ENCODE peak calls at places on chromosomes 6 and 20, in five cellular contexts. M is H9, O is neuronal stem cell, T is trophoblast cell, W is H1. G is an unnamed sample.
A peak's percentile ranks its signal among the peaks of the same experiment; 100 is the strongest.

GRCh38 chr6:166939276-166939816 is 17.0 kb downstream of the RNASET2 start:
- DNase-seq in W (no peak), M (no peak), T (no peak), O (no peak), G (no peak)

GRCh38 chr20:32485126-32485769 is 99.9 kb downstream of the NOL4L start:
- DNase-seq in W (no peak), T (peak; percentile 64), M (peak; percentile 68), O (peak; percentile 59), G (peak; percentile 89)

GRCh38 chr20:33423141-33423834 is 20.3 kb downstream of the SNTA1 start:
- DNase-seq in M (no peak), T (no peak), W (no peak), O (no peak), G (peak; percentile 88)

GRCh38 chr20:38150595-38151170 is 14.4 kb downstream of the TGM2 start:
- DNase-seq in W (no peak), O (no peak), M (no peak), T (no peak), G (no peak)

GRCh38 chr20:3162080-3162611 is 2.5 kb upstream of the FASTKD5 start:
- DNase-seq in O (no peak), M (no peak), T (no peak), W (no peak), G (no peak)

GRCh38 chr6:1015819-1016218 is 296.1 kb upstream of the FOXQ1 start:
- DNase-seq in O (no peak), W (no peak), M (no peak), T (no peak), G (peak; percentile 19)

GRCh38 chr20:15065794-15066193 is 728.4 kb upstream of the FLRT3 start:
- DNase-seq in M (no peak), O (no peak), T (no peak), W (no peak), G (no peak)

GRCh38 chr20:31822421-31823330 is 3.5 kb downstream of the MYLK2 start:
- DNase-seq in M (peak; percentile 85), W (peak; percentile 49), T (peak; percentile 46), O (peak; percentile 84), G (peak; percentile 74)

GRCh38 chr6:143449731-143450452 is 603 bp downstream of the ADAT2 start:
- DNase-seq in O (peak; percentile 3), M (peak; percentile 36), T (no peak), W (no peak), G (peak; percentile 57)

GRCh38 chr6:12504325-12504966 is 212.1 kb upstream of the PHACTR1 start:
- DNase-seq in M (no peak), T (peak; percentile 31), O (no peak), W (no peak), G (no peak)

GRCh38 chr20:20821496-20822260 is 109.2 kb upstream of the RALGAPA2 start:
- DNase-seq in O (no peak), W (no peak), M (peak; percentile 78), T (peak; percentile 36), G (no peak)

GRCh38 chr6:140051521-140052455 is 677.3 kb upstream of the CITED2 start:
- DNase-seq in O (no peak), T (peak; percentile 77), M (no peak), W (no peak), G (peak; percentile 98)

GRCh38 chr6:139926711-139927110 is 552.3 kb upstream of the CITED2 start:
- DNase-seq in T (no peak), W (no peak), M (no peak), O (no peak), G (peak; percentile 60)

GRCh38 chr20:32702706-32703425 is 29.1 kb upstream of the C20orf203 start:
- DNase-seq in M (no peak), O (no peak), W (no peak), T (no peak), G (no peak)

GRCh38 chr20:14005996-14006395 is 10.7 kb downstream of the MACROD2 start:
- DNase-seq in W (no peak), T (no peak), M (no peak), O (no peak), G (no peak)

GRCh38 chr6:137926207-137926731 is 59.2 kb downstream of the TNFAIP3 start:
- DNase-seq in T (peak; percentile 70), O (peak; percentile 6), W (peak; percentile 23), M (peak; percentile 40), G (peak; percentile 90)

DNA sequence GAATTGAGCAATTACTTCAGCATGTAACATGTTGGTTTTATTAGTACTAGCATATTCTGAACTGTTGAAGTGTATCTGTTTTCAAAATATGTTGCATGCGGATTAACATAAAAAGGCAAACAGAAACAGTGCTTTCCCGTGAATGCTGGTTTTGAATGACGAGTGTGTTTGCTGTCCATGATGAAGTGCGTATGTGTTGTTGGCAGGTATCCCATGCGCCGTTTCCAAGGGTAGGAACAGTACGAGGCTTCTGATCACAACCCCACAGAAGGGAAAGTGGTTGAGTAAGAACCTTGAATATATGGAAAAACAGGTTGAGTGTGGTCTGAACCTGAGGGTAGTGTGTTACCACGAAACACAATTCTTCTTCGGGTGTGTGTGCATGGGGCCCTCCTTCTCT is 232.9 kb downstream of the SAMD5 start:
- DNase-seq in T (no peak), W (no peak), O (no peak), M (no peak), G (no peak)
- H2BK12ac ChIP-seq in T (no peak overlapping the region), W (no peak overlapping the region), O (no peak overlapping the region), M (no peak overlapping the region), G (no peak overlapping the region)

DNA sequence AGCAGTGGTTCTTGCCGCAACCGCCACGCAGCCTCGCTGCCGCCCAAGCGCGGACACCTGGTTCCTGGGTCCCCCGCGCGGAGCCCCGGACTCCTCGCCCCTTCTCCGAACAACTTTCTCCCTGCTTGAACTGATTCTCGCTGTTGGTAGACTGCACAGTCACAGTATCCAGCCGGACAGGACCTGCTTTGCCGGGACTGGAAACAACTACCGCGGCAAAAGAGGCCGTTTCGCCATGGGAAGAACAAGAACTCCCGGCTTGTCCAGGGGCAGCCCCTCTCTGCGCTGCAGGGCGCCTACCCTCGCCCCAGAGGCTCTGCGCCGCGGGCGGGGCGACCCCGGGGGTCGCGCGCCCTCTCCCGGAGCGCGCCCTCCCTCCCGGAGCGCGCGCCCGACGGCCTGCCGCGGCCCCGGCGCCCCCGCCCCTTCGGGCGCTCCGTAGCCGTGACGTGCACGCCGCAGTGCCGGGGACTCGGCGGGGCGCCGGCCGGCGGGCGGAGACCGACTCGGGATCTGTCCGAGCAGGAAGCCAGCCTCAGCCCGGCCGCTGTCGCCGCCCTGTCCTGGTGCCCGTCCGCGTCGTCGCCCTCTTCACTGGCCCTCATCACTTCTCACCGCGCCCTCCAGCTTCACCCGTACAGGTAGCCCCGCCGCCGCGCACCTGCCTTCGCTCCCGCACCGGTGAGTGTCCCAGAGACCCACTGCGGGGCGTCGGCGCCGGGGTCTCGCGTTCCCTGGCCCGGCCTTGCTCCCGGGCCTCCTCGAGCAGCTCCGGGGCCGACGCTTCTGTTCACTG is at the start of gene MYO6:
- DNase-seq in W (peak; percentile 36), M (peak; percentile 83), T (peak; percentile 47), O (peak; percentile 76), G (peak; percentile 68)
- H3K23ac ChIP-seq in W (no peak within 1 kb of the TSS), M (no peak within 1 kb of the TSS), T (no peak within 1 kb of the TSS), O (peak within 1 kb of the TSS; percentile 98), G (peak within 1 kb of the TSS; percentile 100)

GRCh38 chr6:157959451-157960227 is 22.0 kb upstream of the SYNJ2 start:
- DNase-seq in T (no peak), M (no peak), O (no peak), W (no peak), G (no peak)
- H3K4me2 ChIP-seq in T (no peak overlapping the region), M (no peak overlapping the region), O (no peak overlapping the region), W (no peak overlapping the region), G (no peak overlapping the region)

GRCh38 chr6:13717787-13718458 is 6.3 kb upstream of the RANBP9 start:
- DNase-seq in T (no peak), W (no peak), O (no peak), M (no peak), G (peak; percentile 17)

GRCh38 chr6:13716225-13716954 is 4.8 kb upstream of the RANBP9 start:
- DNase-seq in M (no peak), W (no peak), T (no peak), O (no peak), G (no peak)

GRCh38 chr6:13716955-13717295 is 5.3 kb upstream of the RANBP9 start:
- DNase-seq in O (no peak), M (no peak), T (no peak), W (no peak), G (no peak)

GRCh38 chr6:13712485-13712990 is 903 bp upstream of the RANBP9 start:
- DNase-seq in W (no peak), M (no peak), O (no peak), T (no peak), G (no peak)

GRCh38 chr6:13715444-13715883 is 3.8 kb upstream of the RANBP9 start:
- DNase-seq in T (no peak), W (no peak), M (no peak), O (no peak), G (peak; percentile 77)
- H2BK12ac ChIP-seq in T (no peak overlapping the region), W (no peak overlapping the region), M (no peak overlapping the region), O (no peak overlapping the region), G (no peak overlapping the region)

DNA sequence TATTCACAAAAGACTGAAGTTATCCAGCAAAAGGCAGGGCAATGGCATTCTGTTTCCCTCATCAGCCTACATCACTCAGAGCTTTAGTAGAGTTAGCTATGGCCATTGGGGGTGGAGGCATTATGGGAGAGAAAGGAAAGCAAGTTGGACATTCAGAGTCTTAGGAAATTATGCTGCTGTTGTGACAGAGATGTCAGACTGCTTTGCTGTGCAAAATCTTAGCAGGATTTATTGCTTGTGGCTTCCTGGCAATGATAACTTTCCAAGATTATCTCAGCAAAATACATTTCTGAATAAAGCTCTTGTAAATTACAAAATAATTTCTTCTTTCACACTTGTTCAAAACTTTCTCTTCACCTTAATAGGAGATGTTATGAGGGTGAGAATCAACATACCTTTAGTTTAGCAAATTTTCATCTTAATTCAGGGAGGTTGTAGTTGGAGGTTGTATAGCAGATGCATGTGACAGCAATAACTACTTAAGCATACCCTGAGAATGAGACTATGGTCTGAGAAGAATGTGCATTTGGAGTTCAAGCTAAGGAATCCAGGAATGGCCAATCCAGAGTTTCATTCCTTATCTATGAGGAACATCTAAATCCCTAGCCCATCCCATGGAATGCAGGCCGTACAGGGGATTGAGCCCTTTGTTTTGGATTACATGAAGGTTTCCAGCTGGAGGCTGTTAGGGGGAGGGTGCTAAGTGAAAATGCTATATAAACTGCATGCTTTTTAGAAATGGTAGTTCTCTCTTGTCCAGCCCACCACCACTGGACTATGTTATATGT is 179.8 kb downstream of the HAO1 start:
- DNase-seq in M (no peak), W (no peak), T (no peak), O (no peak), G (peak; percentile 80)
- H3K23ac ChIP-seq in M (no peak overlapping the region), W (no peak overlapping the region), T (no peak overlapping the region), O (no peak overlapping the region), G (no peak overlapping the region)

G was measured in mesenchymal stem cell.